ENCODE peak calls at places on chromosome 9, in eight cellular contexts. X is breast epithelium, C is AG09309, P is IMR-90, S is BJ, K is astrocyte, L is body of pancreas, U is fibroblast of lung. G is an unnamed sample.

GRCh38 chr9:135085830-135086546 is 1.5 kb upstream of the OLFM1 start:
- DNase-seq in C (no peak), X (peak; percentile 64), L (peak; percentile 90), U (peak; percentile 41), K (peak; percentile 11), P (peak; percentile 43), S (no peak), G (peak; percentile 57)

GRCh38 chr9:80213613-80214012 is 641.8 kb downstream of the TLE4 start:
- DNase-seq in C (no peak), X (no peak), L (no peak), S (no peak), U (no peak), P (no peak), K (no peak), G (no peak)

GRCh38 chr9:69743930-69744329 is 15.9 kb downstream of the PTAR1 start:
- DNase-seq in X (no peak), L (no peak), C (no peak), U (no peak), K (no peak), S (no peak), P (no peak), G (no peak)

GRCh38 chr9:88258587-88258986 is 120.3 kb upstream of the SPATA31C2 start:
- DNase-seq in P (no peak), X (peak; percentile 50), L (peak; percentile 48), K (peak; percentile 52), S (no peak), U (peak; percentile 72), C (no peak), G (peak; percentile 47)

GRCh38 chr9:88458716-88459115 is 70.5 kb downstream of the SPIN1 start:
- DNase-seq in L (no peak), S (peak; percentile 87), C (peak; percentile 85), K (peak; percentile 95), X (no peak), U (peak; percentile 95), P (peak; percentile 75), G (peak; percentile 85)

GRCh38 chr9:6673326-6674025 is 27.9 kb upstream of the GLDC start:
- DNase-seq in S (no peak), X (no peak), K (no peak), C (no peak), L (no peak), P (no peak), U (no peak), G (no peak)

GRCh38 chr9:132026932-132027585 is 52.6 kb downstream of the MED27 start:
- DNase-seq in C (peak; percentile 31), S (peak; percentile 52), X (no peak), K (peak; percentile 76), P (peak; percentile 74), L (no peak), U (peak; percentile 82), G (peak; percentile 45)

GRCh38 chr9:130689937-130690700 is 3.5 kb upstream of the EXOSC2 start:
- DNase-seq in C (peak; percentile 93), L (peak; percentile 75), U (peak; percentile 97), P (peak; percentile 94), X (peak; percentile 85), S (peak; percentile 65), K (peak; percentile 97), G (peak; percentile 98)

GRCh38 chr9:37906312-37907239 is 2.6 kb upstream of the SLC25A51 start:
- DNase-seq in L (no peak), U (no peak), C (no peak), S (no peak), X (no peak), K (no peak), P (no peak), G (no peak)

GRCh38 chr9:34869390-34869789 is 88.7 kb upstream of the PHF24 start:
- DNase-seq in C (no peak), L (no peak), U (peak; percentile 20), X (no peak), P (peak; percentile 19), S (no peak), K (no peak), G (peak; percentile 56)
- TF ChIP-seq CTCF in C (peak; percentile 36), L (no peak), U (no peak), X (no peak), P (no peak), S (peak; percentile 36), K (peak; percentile 5), G (peak; percentile 52)

DNA sequence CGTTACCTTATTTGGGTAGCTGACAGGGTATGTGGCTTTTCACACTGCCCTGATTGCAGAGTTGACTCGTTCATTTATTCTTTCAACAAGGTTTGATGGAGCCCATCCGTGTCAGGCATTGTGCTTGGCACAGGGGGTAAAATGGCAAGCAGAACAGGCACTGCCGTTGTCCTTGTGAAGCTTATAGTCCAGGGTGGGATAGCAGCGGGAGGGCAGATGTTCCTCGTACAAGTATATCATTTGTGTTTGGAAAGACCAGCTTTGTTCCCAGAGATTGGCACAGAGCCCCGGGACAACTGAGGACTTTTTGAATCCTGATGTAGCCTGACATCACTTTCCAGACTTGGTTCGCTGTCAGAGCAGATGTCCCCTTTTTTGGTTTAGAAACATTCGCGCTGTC is 50.9 kb downstream of the MVB12B start:
- DNase-seq in P (no peak), K (no peak), S (no peak), C (no peak), L (no peak), X (no peak), U (no peak), G (no peak)
- TF ChIP-seq CTCF in P (no peak), K (no peak), S (no peak), C (no peak), L (no peak), X (no peak), U (no peak), G (no peak)

GRCh38 chr9:98924971-98925820 is 18.5 kb upstream of the COL15A1 start:
- DNase-seq in L (no peak), C (no peak), K (no peak), U (peak; percentile 36), S (no peak), X (no peak), P (no peak), G (no peak)
- TF ChIP-seq CTCF in L (no peak), C (no peak), K (no peak), U (no peak), S (no peak), X (no peak), P (no peak), G (no peak)

DNA sequence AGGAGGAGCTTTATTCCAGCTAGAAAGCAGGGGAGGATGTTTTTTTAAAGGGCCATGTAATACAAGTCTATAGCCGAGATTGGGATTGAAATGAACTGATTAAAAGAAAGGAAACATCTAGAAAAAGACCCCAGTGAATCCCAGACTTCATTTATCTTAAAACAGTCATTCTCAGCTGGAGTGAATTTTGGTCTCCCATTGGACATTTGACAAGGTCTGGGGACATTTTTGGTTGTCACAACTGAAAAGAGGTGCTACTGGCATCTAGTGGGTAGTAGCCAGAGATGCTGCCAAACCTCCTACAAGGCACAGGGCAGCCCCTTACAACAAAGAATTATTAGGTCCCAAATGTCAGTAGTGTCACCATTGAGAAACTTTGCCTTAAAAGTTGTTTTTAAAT is 16.3 kb upstream of the SPINK4 start:
- DNase-seq in X (no peak), C (no peak), P (no peak), U (no peak), L (no peak), S (no peak), K (no peak), G (no peak)
- TF ChIP-seq CTCF in X (no peak), C (peak; percentile 47), P (peak; percentile 31), U (no peak), L (no peak), S (peak; percentile 21), K (peak; percentile 13), G (no peak)

GRCh38 chr9:115882911-115883310 is 270.7 kb upstream of the PAPPA start:
- DNase-seq in L (no peak), K (no peak), P (peak; percentile 21), U (peak; percentile 19), X (no peak), C (no peak), S (peak; percentile 65), G (peak; percentile 67)

GRCh38 chr9:115884846-115885245 is 268.7 kb upstream of the PAPPA start:
- DNase-seq in K (peak; percentile 16), S (no peak), P (peak; percentile 7), L (no peak), C (no peak), U (peak; percentile 23), X (no peak), G (no peak)

GRCh38 chr9:115879451-115879850 is 274.1 kb upstream of the PAPPA start:
- DNase-seq in P (no peak), X (no peak), L (no peak), U (no peak), K (no peak), C (no peak), S (no peak), G (no peak)

GRCh38 chr9:115880221-115880620 is 273.4 kb upstream of the PAPPA start:
- DNase-seq in P (peak; percentile 11), S (no peak), U (no peak), K (no peak), C (no peak), L (no peak), X (no peak), G (no peak)

GRCh38 chr9:115883467-115884329 is 269.9 kb upstream of the PAPPA start:
- DNase-seq in K (peak; percentile 21), U (peak; percentile 34), S (no peak), C (no peak), L (peak; percentile 37), P (peak; percentile 60), X (peak; percentile 21), G (peak; percentile 74)
- TF ChIP-seq CTCF in K (peak; percentile 63), U (peak; percentile 60), S (peak; percentile 72), C (peak; percentile 77), L (peak; percentile 35), P (peak; percentile 66), X (peak; percentile 41), G (peak; percentile 71)

GRCh38 chr9:23153058-23153457 is 673.0 kb downstream of the ELAVL2 start:
- DNase-seq in X (no peak), L (no peak), U (no peak), C (no peak), K (no peak), S (no peak), P (no peak), G (no peak)
- TF ChIP-seq CTCF in X (no peak), L (no peak), U (no peak), C (no peak), K (no peak), S (no peak), P (no peak), G (no peak)

DNA sequence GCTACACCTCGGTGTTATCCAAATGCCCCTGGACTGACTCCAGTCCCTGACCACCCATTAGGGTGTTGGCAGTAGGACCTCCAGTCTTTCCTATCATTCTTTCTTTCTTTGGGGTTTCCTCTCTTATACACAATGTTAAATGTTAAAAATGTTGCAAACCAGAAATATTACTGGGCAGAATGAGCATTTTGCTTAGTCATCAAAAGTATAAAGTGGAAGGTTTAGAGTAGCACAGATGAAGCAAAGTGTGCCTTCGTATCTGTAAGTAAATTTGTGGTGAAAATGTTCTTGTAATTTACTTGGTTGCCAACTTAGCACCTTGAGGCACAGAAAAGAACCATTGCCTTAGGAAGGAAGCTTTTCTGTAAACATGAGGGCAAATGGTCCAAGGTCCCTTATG is 21.7 kb upstream of the UNC13B start:
- DNase-seq in C (no peak), X (no peak), K (no peak), S (no peak), P (no peak), L (no peak), U (no peak), G (no peak)
- TF ChIP-seq CTCF in C (no peak), X (no peak), K (no peak), S (no peak), P (no peak), L (no peak), U (no peak), G (no peak)

GRCh38 chr9:546797-547223 is 294.7 kb upstream of the DMRT1 start:
- DNase-seq in K (peak; percentile 8), S (no peak), C (no peak), U (peak; percentile 13), P (no peak), L (no peak), X (no peak), G (peak; percentile 23)
- TF ChIP-seq CTCF in K (no peak), S (peak; percentile 18), C (peak; percentile 19), U (peak; percentile 15), P (peak; percentile 3), L (no peak), X (peak; percentile 34), G (peak; percentile 50)